ENCODE peak calls at places on chromosome 21, in four cellular contexts. P, X, C and E are unnamed samples.

GRCh38 chr21:14850394-14850793 is 214.4 kb downstream of the NRIP1 start:
- DNase-seq in X (no peak), C (peak; percentile 71), P (no peak), E (no peak)

GRCh38 chr21:35593000-35593502 is 467.3 kb downstream of the SETD4 start:
- DNase-seq in C (peak; percentile 70), X (peak; percentile 41), P (peak; percentile 22), E (no peak)

GRCh38 chr21:26597981-26598380 is 24.9 kb upstream of the CYYR1 start:
- DNase-seq in C (no peak), P (no peak), X (no peak), E (no peak)

GRCh38 chr21:45990741-45991605 is 9.4 kb downstream of the COL6A1 start:
- DNase-seq in C (no peak), X (no peak), P (no peak), E (no peak)

GRCh38 chr21:18387994-18388393 is 15.6 kb downstream of the TMPRSS15 start:
- DNase-seq in P (peak; percentile 3), X (no peak), C (no peak), E (no peak)

GRCh38 chr21:45970674-45971486 is 10.7 kb upstream of the COL6A1 start:
- DNase-seq in X (peak; percentile 62), C (peak; percentile 44), P (peak; percentile 61), E (no peak)

GRCh38 chr21:35520869-35521268 is 471.8 kb upstream of the RUNX1 start:
- DNase-seq in X (no peak), P (peak; percentile 45), C (no peak), E (no peak)

GRCh38 chr21:18522181-18522771 is 118.7 kb upstream of the TMPRSS15 start:
- DNase-seq in C (no peak), X (peak; percentile 4), P (peak; percentile 10), E (peak; percentile 5)

GRCh38 chr21:17725339-17725738 is 93.8 kb downstream of the C21orf91 start:
- DNase-seq in P (no peak), C (no peak), X (no peak), E (no peak)

GRCh38 chr21:29812947-29813346 is 126.8 kb downstream of the GRIK1 start:
- DNase-seq in P (no peak), X (no peak), C (no peak), E (no peak)

GRCh38 chr21:40976198-40977114 is 129.5 kb upstream of the DSCAM start:
- DNase-seq in X (no peak), P (no peak), C (no peak), E (peak; percentile 8)

GRCh38 chr21:9839011-9839661 is 682.2 kb upstream of the TPTE start:
- DNase-seq in X (no peak), C (no peak), P (no peak), E (no peak)

GRCh38 chr21:17636711-17637110 is 24.0 kb upstream of the BTG3 start:
- DNase-seq in X (no peak), P (no peak), C (no peak), E (no peak)

GRCh38 chr21:36589352-36589971 is 109.5 kb upstream of the SIM2 start:
- DNase-seq in C (peak; percentile 27), X (peak; percentile 4), P (peak; percentile 42), E (peak; percentile 66)

GRCh38 chr21:37219766-37220432 is 47.2 kb downstream of the VPS26C start:
- DNase-seq in P (no peak), C (no peak), X (no peak), E (no peak)

GRCh38 chr21:35138665-35139381 is 89.7 kb upstream of the RUNX1 start:
- DNase-seq in X (peak; percentile 54), C (peak; percentile 95), P (no peak), E (peak; percentile 92)

GRCh38 chr21:46066843-46067331 is 31.0 kb upstream of the COL6A2 start:
- DNase-seq in X (no peak), C (peak; percentile 56), P (no peak), E (peak; percentile 59)

GRCh38 chr21:26813426-26813998 is 31.7 kb downstream of the ADAMTS1 start:
- DNase-seq in C (no peak), X (no peak), P (no peak), E (no peak)

GRCh38 chr21:36422279-36423098 is 37.3 kb downstream of the CHAF1B start:
- DNase-seq in X (peak; percentile 58), P (peak; percentile 95), C (peak; percentile 71), E (peak; percentile 75)

GRCh38 chr21:37484535-37485474 is 118.2 kb downstream of the DYRK1A start:
- DNase-seq in P (no peak), C (peak; percentile 20), X (no peak), E (no peak)

GRCh38 chr21:20720623-20721022 is 277.6 kb upstream of the NCAM2 start:
- DNase-seq in C (no peak), P (no peak), X (peak; percentile 1), E (no peak)

GRCh38 chr21:17793675-17794123 is 25.5 kb downstream of the C21orf91 start:
- DNase-seq in C (peak; percentile 70), X (peak; percentile 68), P (no peak), E (no peak)

GRCh38 chr21:27429612-27430361 is 462.9 kb upstream of the ADAMTS5 start:
- DNase-seq in C (peak; percentile 83), X (peak; percentile 90), P (no peak), E (no peak)

GRCh38 chr21:34088752-34089151 is 15.4 kb downstream of the MRPS6 start:
- DNase-seq in P (no peak), X (no peak), C (no peak), E (no peak)

GRCh38 chr21:34085129-34085528 is 11.8 kb downstream of the MRPS6 start:
- DNase-seq in P (peak; percentile 33), X (no peak), C (no peak), E (no peak)

GRCh38 chr21:34082769-34083168 is 9.4 kb downstream of the MRPS6 start:
- DNase-seq in X (no peak), P (no peak), C (no peak), E (no peak)

GRCh38 chr21:34083357-34083756 is 10.0 kb downstream of the MRPS6 start:
- DNase-seq in X (no peak), C (no peak), P (no peak), E (no peak)

DNA sequence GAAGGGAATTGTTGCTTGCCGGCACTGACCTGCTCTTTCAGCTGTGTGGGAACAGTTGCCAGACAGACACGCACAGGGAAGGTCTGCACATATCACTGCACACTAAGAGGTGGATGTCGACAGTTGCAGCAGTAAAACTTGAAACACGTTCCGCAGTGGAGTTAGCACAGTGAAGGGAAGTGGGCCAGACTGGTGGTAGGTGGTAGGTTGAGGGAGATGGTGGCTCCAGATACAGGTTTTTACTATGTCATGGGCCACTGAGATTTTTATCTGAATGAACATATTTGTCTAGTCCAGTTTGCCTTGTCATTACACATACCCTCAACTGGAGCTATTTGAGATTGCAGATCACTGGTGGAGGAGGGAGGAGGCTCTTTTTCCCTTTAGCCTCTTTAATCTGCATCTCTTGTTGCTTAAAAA is 13.5 kb downstream of the MRPS6 start:
- DNase-seq in C (no peak), P (no peak), X (no peak), E (peak; percentile 78)
- H2BK120ac ChIP-seq in C (no peak overlapping the region), P (no peak overlapping the region), X (no peak overlapping the region), E (no peak overlapping the region)

GRCh38 chr21:44601596-44602473 is 1.4 kb downstream of the KRTAP10-7 start:
- DNase-seq in X (no peak), P (no peak), C (no peak), E (no peak)
- H2BK120ac ChIP-seq in X (no peak overlapping the region), P (no peak overlapping the region), C (no peak overlapping the region), E (no peak overlapping the region)

GRCh38 chr21:39866093-39866492 is 1.1 kb upstream of the PCP4 start:
- DNase-seq in C (no peak), X (no peak), P (no peak), E (no peak)

GRCh38 chr21:39869141-39869818 is 2.0 kb downstream of the PCP4 start:
- DNase-seq in C (no peak), X (no peak), P (no peak), E (no peak)

GRCh38 chr21:39863111-39863510 is 4.1 kb upstream of the PCP4 start:
- DNase-seq in C (no peak), P (no peak), X (no peak), E (no peak)

GRCh38 chr21:39867198-39867650 is at the start of gene PCP4:
- DNase-seq in P (peak; percentile 92), C (no peak), X (no peak), E (peak; percentile 53)
- H2BK120ac ChIP-seq in P (no peak within 1 kb of the TSS), C (no peak within 1 kb of the TSS), X (no peak within 1 kb of the TSS), E (no peak within 1 kb of the TSS)

GRCh38 chr21:32163386-32163785 is 115.5 kb downstream of the MIS18A start:
- DNase-seq in X (no peak), C (no peak), P (peak; percentile 26), E (no peak)
- H2BK120ac ChIP-seq in X (no peak overlapping the region), C (no peak overlapping the region), P (no peak overlapping the region), E (no peak overlapping the region)

GRCh38 chr21:44261191-44261631 is 486 bp downstream of the DNMT3L start:
- DNase-seq in C (no peak), X (no peak), P (no peak), E (no peak)
- H2BK120ac ChIP-seq in C (no peak overlapping the region), X (no peak overlapping the region), P (no peak overlapping the region), E (no peak overlapping the region)

GRCh38 chr21:43767980-43768867 is 7.9 kb downstream of the CSTB start:
- DNase-seq in P (peak; percentile 69), X (peak; percentile 81), C (peak; percentile 75), E (peak; percentile 96)
- H2BK120ac ChIP-seq in P (no peak overlapping the region), X (peak overlapping the region; percentile 97), C (peak overlapping the region; percentile 59), E (peak overlapping the region; percentile 92)

DNA sequence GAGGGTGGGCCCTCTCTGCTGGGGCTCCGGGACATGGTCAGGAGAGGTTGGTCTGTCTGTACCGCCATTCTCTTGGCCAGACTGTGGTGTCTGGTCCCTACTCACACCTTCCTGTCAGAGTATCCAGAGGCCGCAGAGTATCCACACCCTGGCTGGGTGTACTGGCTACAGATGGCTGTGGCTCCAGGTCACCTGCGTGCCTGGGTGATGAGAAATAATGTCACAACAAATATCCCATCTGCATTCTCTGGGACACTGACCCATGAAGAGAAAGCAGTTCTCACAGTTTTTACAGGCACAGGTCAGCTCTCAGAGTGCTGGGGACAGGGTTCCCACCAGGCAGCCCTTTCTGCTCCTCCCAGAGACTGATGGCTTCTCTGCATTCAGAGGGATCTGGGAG is 37.4 kb downstream of the ABCG1 start:
- DNase-seq in P (no peak), X (no peak), C (no peak), E (peak; percentile 79)
- H2BK120ac ChIP-seq in P (no peak overlapping the region), X (no peak overlapping the region), C (no peak overlapping the region), E (no peak overlapping the region)

DNA sequence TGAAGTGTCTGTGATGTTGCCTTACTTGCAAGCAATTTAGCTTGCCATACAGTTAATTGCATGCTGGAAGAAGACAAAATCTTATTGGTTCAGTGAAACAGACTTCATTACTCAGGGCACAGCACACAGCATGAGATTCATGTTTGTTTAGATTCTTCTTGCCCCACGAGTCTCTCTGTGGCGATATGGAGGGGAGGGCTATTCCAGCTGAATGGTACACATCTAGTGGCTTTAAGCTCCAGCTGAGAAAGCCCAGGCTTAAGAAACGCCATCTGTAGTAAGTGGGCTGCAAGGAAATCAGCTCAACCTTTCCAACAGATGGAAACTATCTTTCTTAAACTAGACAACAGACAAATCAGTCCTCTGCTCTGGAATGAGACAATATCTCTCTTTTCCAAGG is 1022.0 kb downstream of the NCAM2 start:
- DNase-seq in C (no peak), X (no peak), P (peak; percentile 0), E (no peak)
- H2BK120ac ChIP-seq in C (no peak overlapping the region), X (no peak overlapping the region), P (no peak overlapping the region), E (no peak overlapping the region)

GRCh38 chr21:42786884-42787283 is 92.5 kb downstream of the WDR4 start:
- DNase-seq in X (no peak), P (no peak), C (no peak), E (no peak)
- H2BK120ac ChIP-seq in X (no peak overlapping the region), P (no peak overlapping the region), C (no peak overlapping the region), E (no peak overlapping the region)